ENCODE peak calls at places on chromosomes 3 and 15, in five cellular contexts. E is RWPE1, F is astrocyte, W is A549, R is heart right ventricle. H is an unnamed sample.

GRCh38 chr15:23069496-23070166 is 30.3 kb upstream of the TUBGCP5 start:
- DNase-seq in E (peak), F (no peak), W (peak), R (no peak), H (no peak)

GRCh38 chr15:53644681-53645080 is 114.8 kb downstream of the WDR72 start:
- DNase-seq in E (no peak), F (no peak), W (no peak), R (no peak), H (no peak)

GRCh38 chr3:135887220-135887619 is 78.3 kb upstream of the PPP2R3A start:
- DNase-seq in E (no peak), F (peak), W (no peak), R (no peak), H (no peak)

GRCh38 chr3:124812291-124813265 is 74.6 kb downstream of the ITGB5 start:
- DNase-seq in E (peak), F (peak), W (peak), R (peak), H (no peak)

GRCh38 chr3:127363171-127363570 is 75.3 kb upstream of the PRR20G start:
- DNase-seq in E (no peak), F (no peak), W (no peak), R (no peak), H (no peak)

GRCh38 chr3:82520846-82521245 is 759.4 kb upstream of the GBE1 start:
- DNase-seq in E (no peak), F (no peak), W (no peak), R (no peak), H (no peak)

GRCh38 chr3:106425021-106425420 is 556.2 kb upstream of the CBLB start:
- DNase-seq in E (no peak), F (peak), W (no peak), R (no peak), H (no peak)

GRCh38 chr3:64815195-64815627 is 127.4 kb upstream of the ADAMTS9 start:
- DNase-seq in E (no peak), F (peak), W (no peak), R (no peak), H (no peak)

GRCh38 chr3:187919018-187919417 is 173.8 kb upstream of the BCL6 start:
- DNase-seq in E (no peak), F (peak), W (no peak), R (no peak), H (no peak)

GRCh38 chr3:186427627-186428026 is 65.6 kb upstream of the DGKG start:
- DNase-seq in E (no peak), F (peak), W (no peak), R (peak), H (no peak)

GRCh38 chr15:41832208-41832607 is 4.3 kb downstream of the JMJD7 start:
- DNase-seq in E (no peak), F (no peak), W (no peak), R (no peak), H (no peak)

GRCh38 chr3:46674031-46674592 is 19.4 kb downstream of the ALS2CL start:
- DNase-seq in E (no peak), F (no peak), W (no peak), R (no peak), H (no peak)

GRCh38 chr3:71652786-71653419 is 69.4 kb upstream of the FOXP1 start:
- DNase-seq in E (peak), F (peak), W (peak), R (no peak), H (no peak)

GRCh38 chr15:42046597-42046996 is 25.8 kb upstream of the PLA2G4E start:
- DNase-seq in E (no peak), F (no peak), W (peak), R (no peak), H (no peak)

GRCh38 chr3:134035836-134036235 is 6.1 kb upstream of the SLCO2A1 start:
- DNase-seq in E (no peak), F (no peak), W (no peak), R (no peak), H (no peak)

GRCh38 chr3:181330821-181331563 is 341.5 kb upstream of the DNAJC19 start:
- DNase-seq in E (no peak), F (peak), W (no peak), R (no peak), H (no peak)

GRCh38 chr3:108623504-108623903 is 34.0 kb downstream of the DZIP3 start:
- DNase-seq in E (no peak), F (no peak), W (no peak), R (no peak), H (no peak)

GRCh38 chr3:183427206-183428139 is 946 bp downstream of the MCF2L2 start:
- DNase-seq in E (no peak), F (no peak), W (no peak), R (no peak), H (no peak)

GRCh38 chr3:195921334-195921771 is 13.0 kb upstream of the TNK2 start:
- DNase-seq in E (no peak), F (peak), W (no peak), R (no peak), H (no peak)
- H3K27ac ChIP-seq in E (no peak), F (no peak), W (no peak), R (no peak), H (no peak)

GRCh38 chr15:77243716-77244401 is 172.9 kb upstream of the TSPAN3 start:
- DNase-seq in E (no peak), F (no peak), W (no peak), R (no peak), H (no peak)
- H3K27ac ChIP-seq in E (no peak), F (no peak), W (no peak), R (no peak), H (no peak)

DNA sequence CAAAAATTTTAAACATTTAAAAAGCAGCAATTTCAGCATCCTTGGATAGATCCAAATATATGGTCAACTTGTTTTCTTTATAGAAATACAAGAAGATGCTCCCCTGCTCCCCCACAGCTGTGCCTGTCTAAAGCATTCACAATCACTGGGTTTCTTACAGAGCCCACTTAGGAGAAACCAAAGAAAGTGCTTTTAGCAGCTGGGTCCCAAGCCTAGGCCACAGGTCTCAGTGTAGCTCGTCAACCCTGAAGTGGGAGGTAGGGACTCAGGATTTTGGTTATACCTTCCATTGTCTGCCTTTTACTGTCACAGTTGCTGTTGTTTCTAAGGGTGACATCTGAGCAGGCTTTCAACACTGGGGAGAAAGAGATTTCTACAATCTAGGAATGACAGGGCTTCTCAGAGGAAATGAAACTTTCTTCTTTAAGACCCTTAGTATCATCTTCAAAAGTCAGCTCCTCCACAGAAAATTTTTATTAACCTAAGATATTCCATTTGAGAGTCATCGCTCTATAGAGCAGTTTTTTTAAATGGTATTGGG is 199.3 kb upstream of the CMC1 start:
- DNase-seq in E (no peak), F (no peak), W (no peak), R (no peak), H (no peak)
- H3K27ac ChIP-seq in E (no peak), F (no peak), W (no peak), R (no peak), H (no peak)

GRCh38 chr3:153182894-153183293 is 20.9 kb downstream of the RAP2B start:
- DNase-seq in E (no peak), F (no peak), W (no peak), R (no peak), H (no peak)
- H3K27ac ChIP-seq in E (no peak), F (no peak), W (no peak), R (no peak), H (no peak)

GRCh38 chr3:177150970-177151627 is 46.2 kb downstream of the TBL1XR1 start:
- DNase-seq in E (peak), F (peak), W (peak), R (no peak), H (peak)
- H3K27ac ChIP-seq in E (peak), F (peak), W (no peak), R (no peak), H (peak)

GRCh38 chr15:99126930-99127329 is 22.1 kb downstream of the SYNM start:
- DNase-seq in E (no peak), F (no peak), W (no peak), R (no peak), H (no peak)
- H3K27ac ChIP-seq in E (no peak), F (no peak), W (no peak), R (no peak), H (no peak)

H was measured in epithelial cell of prostate.